ENCODE peak calls at places on chromosomes 4 and X, in six cellular contexts. G, H, W, T, V and J are unnamed samples.

GRCh38 chr4:110751991-110752390 is 129.1 kb upstream of the PITX2 start:
- DNase-seq in G (no peak), W (no peak), H (no peak), T (no peak), V (no peak), J (no peak)

GRCh38 chr4:56128231-56128630 is 179.5 kb downstream of the CEP135 start:
- DNase-seq in T (no peak), W (no peak), H (no peak), V (no peak), G (peak), J (peak)

GRCh38 chr4:125389713-125390112 is 75.0 kb downstream of the FAT4 start:
- DNase-seq in G (peak), V (no peak), W (no peak), T (no peak), H (no peak), J (peak)

GRCh38 chr4:26296021-26296420 is 24.8 kb upstream of the RBPJ start:
- DNase-seq in G (no peak), T (no peak), V (no peak), W (no peak), H (no peak), J (no peak)

GRCh38 chrX:116232833-116233232 is 62.3 kb downstream of the AGTR2 start:
- DNase-seq in G (peak), V (no peak), T (no peak), H (no peak), W (no peak), J (peak)

GRCh38 chr4:3793545-3793944 is 27.4 kb downstream of the ADRA2C start:
- DNase-seq in T (no peak), V (no peak), H (no peak), W (no peak), G (no peak), J (no peak)

GRCh38 chr4:113248320-113248719 is 198.9 kb downstream of the ANK2 start:
- DNase-seq in V (no peak), T (no peak), G (no peak), W (peak), H (peak), J (no peak)

GRCh38 chr4:176646311-176646710 is 146.4 kb downstream of the VEGFC start:
- DNase-seq in W (no peak), G (no peak), T (no peak), H (no peak), V (no peak), J (no peak)